ENCODE peak calls at places on chromosomes 11 and 22, in nine cellular contexts. K is PC-9, B is cerebellum, X is NCI-H774, I is DMS153, A is progenitor cell of endocrine pancreas, M is HFFc6, W is NCI-H1092 treated with DMSO at 0.1 percent for 48 hours, G is ACHN. V is an unnamed sample.

GRCh38 chr11:15286465-15286864 is 171.7 kb downstream of the INSC start:
- DNase-seq in K (no peak), B (no peak), X (no peak), I (no peak), A (no peak), M (peak), W (no peak), G (no peak), V (no peak)

GRCh38 chr11:12684354-12684753 is 10.1 kb downstream of the TEAD1 start:
- DNase-seq in K (no peak), B (no peak), X (no peak), I (no peak), A (no peak), M (no peak), W (no peak), G (no peak), V (no peak)

GRCh38 chr11:94459576-94459975 is 34.1 kb downstream of the MRE11 start:
- DNase-seq in K (no peak), B (no peak), X (no peak), I (no peak), A (no peak), M (no peak), W (no peak), G (no peak), V (no peak)

GRCh38 chr22:32824531-32825315 is 23.2 kb downstream of the TIMP3 start:
- DNase-seq in K (no peak), B (no peak), X (no peak), I (no peak), A (no peak), M (no peak), W (no peak), G (no peak), V (no peak)

GRCh38 chr11:2813141-2813908 is 72.2 kb downstream of the CDKN1C start:
- DNase-seq in K (no peak), B (no peak), X (no peak), I (no peak), A (no peak), M (no peak), W (no peak), G (no peak), V (no peak)

GRCh38 chr11:33449798-33450197 is 192.6 kb downstream of the HIPK3 start:
- DNase-seq in K (peak), B (no peak), X (no peak), I (no peak), A (no peak), M (peak), W (no peak), G (no peak), V (no peak)

GRCh38 chr11:117704416-117705150 is 92.4 kb downstream of the DSCAML1 start:
- DNase-seq in K (no peak), B (peak), X (no peak), I (peak), A (no peak), M (no peak), W (peak), G (no peak), V (no peak)

GRCh38 chr11:130737866-130738431 is 178.3 kb downstream of the SNX19 start:
- DNase-seq in K (no peak), B (no peak), X (no peak), I (no peak), A (no peak), M (peak), W (no peak), G (no peak), V (no peak)

GRCh38 chr11:124724854-124725718 is 14.7 kb upstream of the NRGN start:
- DNase-seq in K (no peak), B (no peak), X (no peak), I (no peak), A (no peak), M (no peak), W (no peak), G (no peak), V (no peak)

GRCh38 chr11:28939381-28939780 is 831.2 kb downstream of the METTL15 start:
- DNase-seq in K (no peak), B (no peak), X (no peak), I (no peak), A (no peak), M (no peak), W (no peak), G (no peak), V (no peak)

GRCh38 chr11:65310215-65310614 is 4.5 kb upstream of the CDC42EP2 start:
- DNase-seq in K (no peak), B (no peak), X (no peak), I (no peak), A (no peak), M (no peak), W (no peak), G (no peak), V (no peak)

GRCh38 chr11:66619080-66619554 is 2.7 kb downstream of the RBM14 start:
- DNase-seq in K (no peak), B (no peak), X (no peak), I (no peak), A (no peak), M (peak), W (no peak), G (no peak), V (no peak)

GRCh38 chr11:27857014-27857413 is 156.8 kb upstream of the BDNF start:
- DNase-seq in K (no peak), B (peak), X (no peak), I (no peak), A (no peak), M (peak), W (no peak), G (no peak), V (no peak)

GRCh38 chr11:130547761-130548490 is 99.5 kb downstream of the ADAMTS15 start:
- DNase-seq in K (no peak), B (no peak), X (no peak), I (no peak), A (no peak), M (no peak), W (no peak), G (no peak), V (no peak)

GRCh38 chr11:121299417-121299816 is 6.8 kb downstream of the SC5D start:
- DNase-seq in K (no peak), B (no peak), X (no peak), I (no peak), A (no peak), M (no peak), W (no peak), G (no peak), V (no peak)

GRCh38 chr22:37442537-37442936 is 15.3 kb upstream of the ELFN2 start:
- DNase-seq in K (no peak), B (no peak), X (no peak), I (peak), A (no peak), M (peak), W (no peak), G (peak), V (peak)

GRCh38 chr11:110409174-110409573 is 20.6 kb upstream of the FDX1 start:
- DNase-seq in K (no peak), B (no peak), X (no peak), I (no peak), A (no peak), M (no peak), W (no peak), G (no peak), V (no peak)

GRCh38 chr11:73396985-73397384 is 20.8 kb downstream of the RELT start:
- DNase-seq in K (no peak), B (no peak), X (no peak), I (no peak), A (no peak), M (no peak), W (no peak), G (no peak), V (no peak)

GRCh38 chr11:129975543-129975942 is 27.1 kb downstream of the PRDM10 start:
- DNase-seq in K (no peak), B (no peak), X (no peak), I (no peak), A (no peak), M (no peak), W (no peak), G (no peak), V (no peak)

GRCh38 chr11:1230456-1231395 is 7.9 kb downstream of the MUC5B start:
- DNase-seq in K (no peak), B (no peak), X (no peak), I (no peak), A (no peak), M (no peak), W (no peak), G (no peak), V (no peak)

GRCh38 chr22:23376256-23376655 is 195.9 kb downstream of the BCR start:
- DNase-seq in K (peak), B (no peak), X (no peak), I (no peak), A (no peak), M (peak), W (no peak), G (no peak), V (peak)

GRCh38 chr11:133955091-133955846 is 1.5 kb downstream of the IGSF9B start:
- DNase-seq in K (no peak), B (peak), X (no peak), I (no peak), A (no peak), M (no peak), W (peak), G (no peak), V (no peak)

GRCh38 chr11:123196060-123196714 is 1.1 kb upstream of the CLMP start:
- DNase-seq in K (no peak), B (no peak), X (no peak), I (no peak), A (no peak), M (no peak), W (no peak), G (no peak), V (no peak)

GRCh38 chr22:50525104-50525958 is at the start of gene SCO2:
- DNase-seq in K (peak), B (peak), X (peak), I (peak), A (peak), M (peak), W (peak), G (peak), V (peak)

GRCh38 chr11:45180158-45180887 is 33.9 kb downstream of the PRDM11 start:
- DNase-seq in K (peak), B (peak), X (peak), I (peak), A (peak), M (peak), W (peak), G (peak), V (peak)

GRCh38 chr11:132496341-132496740 is 1036.0 kb downstream of the OPCML start:
- DNase-seq in K (no peak), B (peak), X (no peak), I (no peak), A (no peak), M (no peak), W (peak), G (peak), V (no peak)

GRCh38 chr11:114279778-114280532 is 16.2 kb upstream of the NNMT start:
- DNase-seq in K (no peak), B (no peak), X (no peak), I (peak), A (no peak), M (peak), W (no peak), G (no peak), V (no peak)

GRCh38 chr11:65530157-65530496 is 5.2 kb downstream of the SCYL1 start:
- DNase-seq in K (no peak), B (no peak), X (no peak), I (no peak), A (no peak), M (no peak), W (no peak), G (no peak), V (no peak)

GRCh38 chr11:27305751-27306150 is 57.3 kb downstream of the CCDC34 start:
- DNase-seq in K (no peak), B (no peak), X (no peak), I (no peak), A (no peak), M (no peak), W (no peak), G (no peak), V (no peak)

GRCh38 chr11:66743271-66743968 is 14.4 kb upstream of the SPTBN2 start:
- DNase-seq in K (peak), B (peak), X (no peak), I (no peak), A (no peak), M (no peak), W (no peak), G (no peak), V (peak)

GRCh38 chr11:80592546-80592945 is 1151.7 kb upstream of the TENM4 start:
- DNase-seq in K (no peak), B (no peak), X (no peak), I (no peak), A (no peak), M (no peak), W (no peak), G (no peak), V (no peak)

GRCh38 chr22:44880588-44881245 is 128.3 kb downstream of the ARHGAP8 start:
- DNase-seq in K (no peak), B (no peak), X (no peak), I (no peak), A (no peak), M (no peak), W (no peak), G (no peak), V (no peak)

GRCh38 chr11:43576834-43577521 is 103.6 kb upstream of the HSD17B12 start:
- DNase-seq in K (peak), B (peak), X (no peak), I (no peak), A (no peak), M (peak), W (no peak), G (peak), V (peak)

GRCh38 chr11:64858467-64859401 is 14.3 kb upstream of the CDC42BPG start:
- DNase-seq in K (no peak), B (no peak), X (no peak), I (no peak), A (no peak), M (no peak), W (no peak), G (no peak), V (no peak)

V was measured in LoVo.